ENCODE peak calls at places on chromosomes 6 and 20, in eight cellular contexts. G, A, D, V, J, N, X and B are unnamed samples.

GRCh38 chr20:11467436-11467835 is 450.3 kb upstream of the BTBD3 start:
- DNase-seq in G (no peak), A (no peak), D (no peak), V (no peak), J (no peak), N (no peak), X (no peak), B (no peak)

GRCh38 chr6:162409986-162410715 is 317.4 kb downstream of the PRKN start:
- DNase-seq in G (no peak), A (no peak), D (peak; percentile 87), V (no peak), J (no peak), N (no peak), X (no peak), B (no peak)

GRCh38 chr6:74991573-74992332 is 214.1 kb downstream of the COL12A1 start:
- DNase-seq in G (peak; percentile 62), A (no peak), D (peak; percentile 6), V (peak; percentile 40), J (no peak), N (no peak), X (no peak), B (no peak)

GRCh38 chr6:6820688-6821238 is 232.2 kb downstream of the LY86 start:
- DNase-seq in G (no peak), A (no peak), D (peak; percentile 74), V (peak; percentile 81), J (no peak), N (no peak), X (no peak), B (no peak)

GRCh38 chr6:89297695-89298351 is 17.3 kb downstream of the GABRR2 start:
- DNase-seq in G (peak; percentile 97), A (peak; percentile 90), D (peak; percentile 47), V (peak; percentile 92), J (peak; percentile 37), N (peak; percentile 64), X (peak; percentile 78), B (no peak)

GRCh38 chr20:46970937-46971630 is 76.4 kb downstream of the EYA2 start:
- DNase-seq in G (peak; percentile 90), A (peak; percentile 67), D (peak; percentile 87), V (peak; percentile 95), J (no peak), N (peak; percentile 92), X (no peak), B (no peak)

GRCh38 chr6:52499026-52499425 is 77.8 kb downstream of the TRAM2 start:
- DNase-seq in G (no peak), A (peak; percentile 53), D (peak; percentile 37), V (no peak), J (no peak), N (no peak), X (no peak), B (no peak)

GRCh38 chr6:87164506-87164905 is 9.1 kb downstream of the ZNF292 start:
- DNase-seq in G (no peak), A (no peak), D (no peak), V (no peak), J (no peak), N (no peak), X (no peak), B (no peak)

GRCh38 chr6:98977606-98978292 is 30.0 kb upstream of the FBXL4 start:
- DNase-seq in G (no peak), A (no peak), D (no peak), V (no peak), J (no peak), N (no peak), X (no peak), B (no peak)

GRCh38 chr20:1674990-1675389 is 17.4 kb upstream of the SIRPG start:
- DNase-seq in G (no peak), A (no peak), D (no peak), V (no peak), J (no peak), N (no peak), X (no peak), B (no peak)

GRCh38 chr6:683742-684440 is 9.0 kb downstream of the EXOC2 start:
- DNase-seq in G (peak; percentile 82), A (peak; percentile 92), D (peak; percentile 83), V (no peak), J (no peak), N (no peak), X (no peak), B (no peak)

GRCh38 chr6:136408205-136408604 is 118.6 kb upstream of the BCLAF1 start:
- DNase-seq in G (peak; percentile 40), A (no peak), D (no peak), V (peak; percentile 25), J (no peak), N (no peak), X (no peak), B (no peak)

GRCh38 chr20:21361266-21361665 is 36.1 kb downstream of the NKX2-4 start:
- DNase-seq in G (peak; percentile 35), A (no peak), D (no peak), V (peak; percentile 13), J (no peak), N (no peak), X (no peak), B (no peak)

GRCh38 chr6:87922947-87923330 is 124.7 kb upstream of the SPACA1 start:
- DNase-seq in G (no peak), A (no peak), D (no peak), V (no peak), J (no peak), N (no peak), X (no peak), B (no peak)

GRCh38 chr6:43838276-43839036 is 68.4 kb downstream of the VEGFA start:
- DNase-seq in G (peak; percentile 87), A (peak; percentile 64), D (peak; percentile 69), V (peak; percentile 50), J (peak; percentile 28), N (peak; percentile 43), X (peak; percentile 79), B (no peak)

GRCh38 chr20:2387180-2387577 is 6.5 kb downstream of the TGM6 start:
- DNase-seq in G (peak; percentile 10), A (peak; percentile 60), D (peak; percentile 69), V (peak; percentile 65), J (no peak), N (peak; percentile 46), X (no peak), B (no peak)

GRCh38 chr20:36571564-36572504 is 1.6 kb upstream of the TGIF2 start:
- DNase-seq in G (no peak), A (no peak), D (peak; percentile 72), V (no peak), J (no peak), N (no peak), X (no peak), B (no peak)

GRCh38 chr6:101085327-101085726 is 204.2 kb upstream of the ASCC3 start:
- DNase-seq in G (peak; percentile 82), A (no peak), D (peak; percentile 18), V (no peak), J (no peak), N (no peak), X (no peak), B (no peak)

GRCh38 chr6:46026307-46026706 is 10.6 kb upstream of the CLIC5 start:
- DNase-seq in G (no peak), A (no peak), D (no peak), V (no peak), J (no peak), N (no peak), X (no peak), B (no peak)

GRCh38 chr6:46022110-46022948 is 6.7 kb upstream of the CLIC5 start:
- DNase-seq in G (no peak), A (no peak), D (no peak), V (no peak), J (no peak), N (no peak), X (no peak), B (no peak)

GRCh38 chr6:46024122-46024769 is 8.6 kb upstream of the CLIC5 start:
- DNase-seq in G (no peak), A (no peak), D (no peak), V (no peak), J (no peak), N (no peak), X (no peak), B (no peak)

GRCh38 chr6:46025573-46025972 is 9.9 kb upstream of the CLIC5 start:
- DNase-seq in G (no peak), A (no peak), D (no peak), V (no peak), J (no peak), N (no peak), X (no peak), B (no peak)

DNA sequence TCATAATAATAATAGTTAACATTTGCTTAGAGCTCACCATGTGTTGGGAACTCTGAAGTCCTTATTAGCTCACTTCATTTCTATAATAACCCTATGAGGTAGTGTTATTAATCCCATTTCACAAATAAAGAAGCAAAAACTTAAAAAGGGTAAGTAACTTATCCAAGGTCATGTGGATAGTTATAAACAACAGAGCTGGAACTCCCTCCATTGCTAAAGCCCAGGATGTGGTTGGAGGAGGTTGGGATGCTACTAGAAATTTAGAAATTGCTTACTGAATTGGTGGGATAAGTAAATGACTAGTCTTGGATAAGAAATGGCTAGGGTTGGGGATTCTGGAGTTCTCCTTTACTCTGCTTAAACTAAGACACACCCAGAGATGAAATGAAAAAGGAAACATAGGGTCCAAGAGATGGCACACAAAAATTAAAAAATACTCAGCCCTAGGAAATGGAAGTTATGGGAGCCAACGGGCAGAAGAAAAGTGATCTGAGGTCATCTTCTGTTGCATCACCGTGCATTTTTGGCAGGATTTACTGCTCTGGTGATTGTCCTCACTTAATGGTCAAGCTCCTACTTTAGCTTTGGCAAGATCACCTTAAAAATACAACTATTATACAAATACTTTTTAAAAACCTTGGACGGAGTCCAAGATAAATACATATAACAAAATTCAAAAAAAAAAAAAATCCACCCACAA is 7.7 kb upstream of the CLIC5 start:
- DNase-seq in G (peak; percentile 61), A (no peak), D (no peak), V (no peak), J (peak; percentile 74), N (no peak), X (no peak), B (no peak)
- H3K27ac ChIP-seq in G (no peak overlapping the region), A (no peak overlapping the region), D (no peak overlapping the region), V (no peak overlapping the region), J (no peak overlapping the region), N (no peak overlapping the region), X (peak overlapping the region; percentile 17), B (no peak overlapping the region)

GRCh38 chr6:47654255-47654654 is 44.1 kb upstream of the ADGRF4 start:
- DNase-seq in G (no peak), A (no peak), D (no peak), V (no peak), J (no peak), N (no peak), X (no peak), B (no peak)
- H3K27ac ChIP-seq in G (no peak overlapping the region), A (no peak overlapping the region), D (no peak overlapping the region), V (no peak overlapping the region), J (no peak overlapping the region), N (no peak overlapping the region), X (no peak overlapping the region), B (no peak overlapping the region)

GRCh38 chr6:37005827-37006514 is 516 bp downstream of the FGD2 start:
- DNase-seq in G (no peak), A (no peak), D (no peak), V (no peak), J (no peak), N (no peak), X (no peak), B (no peak)
- H3K27ac ChIP-seq in G (no peak overlapping the region), A (no peak overlapping the region), D (no peak overlapping the region), V (peak overlapping the region; percentile 46), J (peak overlapping the region; percentile 67), N (no peak overlapping the region), X (no peak overlapping the region), B (peak overlapping the region; percentile 61)

DNA sequence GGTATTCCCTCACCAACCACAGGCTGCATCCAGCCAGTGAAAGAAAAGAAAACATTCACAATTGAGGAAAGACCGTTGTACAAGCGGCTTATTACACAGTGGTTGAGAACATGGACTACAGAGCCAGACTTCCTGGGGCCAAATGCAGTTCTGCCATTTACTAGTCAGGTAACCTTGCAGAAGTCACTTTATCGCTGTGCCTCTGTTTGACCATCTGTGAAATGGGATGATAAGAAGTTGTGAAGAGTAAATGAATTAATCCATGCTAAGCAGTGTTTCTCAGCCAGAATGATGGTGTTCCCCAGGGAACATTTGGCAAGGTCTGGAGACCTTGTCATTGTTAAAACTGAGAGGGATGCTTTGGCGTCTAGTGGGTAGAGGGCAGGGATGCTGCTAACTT is 14.8 kb downstream of the ARHGAP40 start:
- DNase-seq in G (no peak), A (no peak), D (no peak), V (no peak), J (no peak), N (no peak), X (no peak), B (no peak)
- H3K27ac ChIP-seq in G (no peak overlapping the region), A (no peak overlapping the region), D (no peak overlapping the region), V (no peak overlapping the region), J (no peak overlapping the region), N (no peak overlapping the region), X (no peak overlapping the region), B (no peak overlapping the region)